ENCODE peak calls at places on chromosome 2, in seven cellular contexts. One of them, this sample, is unnamed.

GRCh38 chr2:26141145-26141769 is 31.6 kb upstream of the GAREM2 start:
- DNase-seq in psoas muscle: no peak
- DNase-seq in brain microvascular endothelial cell: no peak
- DNase-seq in dorsolateral prefrontal cortex: no peak
- DNase-seq in GM23248: no peak
- DNase-seq in AG04450: no peak
- DNase-seq in CD8-positive, alpha-beta T cell: no peak
- DNase-seq in this sample: no peak

GRCh38 chr2:74201596-74201995 is 3.2 kb downstream of the MTHFD2 start:
- DNase-seq in psoas muscle: no peak
- DNase-seq in brain microvascular endothelial cell: no peak
- DNase-seq in dorsolateral prefrontal cortex: no peak
- DNase-seq in GM23248: peak
- DNase-seq in AG04450: no peak
- DNase-seq in CD8-positive, alpha-beta T cell: no peak
- DNase-seq in this sample: no peak

GRCh38 chr2:190714958-190715357 is 66.1 kb downstream of the NAB1 start:
- DNase-seq in psoas muscle: no peak
- DNase-seq in brain microvascular endothelial cell: peak
- DNase-seq in dorsolateral prefrontal cortex: no peak
- DNase-seq in GM23248: peak
- DNase-seq in AG04450: no peak
- DNase-seq in CD8-positive, alpha-beta T cell: no peak
- DNase-seq in this sample: no peak

GRCh38 chr2:28855193-28855592 is 14.9 kb downstream of the TRMT61B start:
- DNase-seq in psoas muscle: no peak
- DNase-seq in brain microvascular endothelial cell: no peak
- DNase-seq in dorsolateral prefrontal cortex: no peak
- DNase-seq in GM23248: no peak
- DNase-seq in AG04450: no peak
- DNase-seq in CD8-positive, alpha-beta T cell: no peak
- DNase-seq in this sample: no peak

GRCh38 chr2:161306919-161307318 is 1.3 kb upstream of the PSMD14 start:
- DNase-seq in psoas muscle: no peak
- DNase-seq in brain microvascular endothelial cell: no peak
- DNase-seq in dorsolateral prefrontal cortex: no peak
- DNase-seq in GM23248: no peak
- DNase-seq in AG04450: no peak
- DNase-seq in CD8-positive, alpha-beta T cell: no peak
- DNase-seq in this sample: no peak

GRCh38 chr2:139411236-139411635 is 631.0 kb upstream of the NXPH2 start:
- DNase-seq in psoas muscle: no peak
- DNase-seq in brain microvascular endothelial cell: no peak
- DNase-seq in dorsolateral prefrontal cortex: no peak
- DNase-seq in GM23248: no peak
- DNase-seq in AG04450: no peak
- DNase-seq in CD8-positive, alpha-beta T cell: no peak
- DNase-seq in this sample: no peak

GRCh38 chr2:149169653-149170052 is 131.2 kb downstream of the LYPD6B start:
- DNase-seq in psoas muscle: no peak
- DNase-seq in brain microvascular endothelial cell: no peak
- DNase-seq in dorsolateral prefrontal cortex: no peak
- DNase-seq in GM23248: peak
- DNase-seq in AG04450: no peak
- DNase-seq in CD8-positive, alpha-beta T cell: no peak
- DNase-seq in this sample: no peak

GRCh38 chr2:180122874-180123273 is 115.8 kb upstream of the CWC22 start:
- DNase-seq in psoas muscle: no peak
- DNase-seq in brain microvascular endothelial cell: peak
- DNase-seq in dorsolateral prefrontal cortex: no peak
- DNase-seq in GM23248: peak
- DNase-seq in AG04450: no peak
- DNase-seq in CD8-positive, alpha-beta T cell: no peak
- DNase-seq in this sample: peak

GRCh38 chr2:144629937-144630336 is 110.0 kb upstream of the ZEB2 start:
- DNase-seq in psoas muscle: no peak
- DNase-seq in brain microvascular endothelial cell: no peak
- DNase-seq in dorsolateral prefrontal cortex: no peak
- DNase-seq in GM23248: peak
- DNase-seq in AG04450: no peak
- DNase-seq in CD8-positive, alpha-beta T cell: no peak
- DNase-seq in this sample: peak

GRCh38 chr2:48738806-48739205 is 16.7 kb downstream of the LHCGR start:
- DNase-seq in psoas muscle: no peak
- DNase-seq in brain microvascular endothelial cell: no peak
- DNase-seq in dorsolateral prefrontal cortex: no peak
- DNase-seq in GM23248: peak
- DNase-seq in AG04450: no peak
- DNase-seq in CD8-positive, alpha-beta T cell: no peak
- DNase-seq in this sample: no peak

GRCh38 chr2:37857485-37858196 is 67.4 kb upstream of the RMDN2 start:
- DNase-seq in psoas muscle: no peak
- DNase-seq in brain microvascular endothelial cell: no peak
- DNase-seq in dorsolateral prefrontal cortex: no peak
- DNase-seq in GM23248: peak
- DNase-seq in AG04450: no peak
- DNase-seq in CD8-positive, alpha-beta T cell: no peak
- DNase-seq in this sample: no peak

GRCh38 chr2:40287201-40287600 is 164.7 kb downstream of the SLC8A1 start:
- DNase-seq in psoas muscle: no peak
- DNase-seq in brain microvascular endothelial cell: no peak
- DNase-seq in dorsolateral prefrontal cortex: no peak
- DNase-seq in GM23248: peak
- DNase-seq in AG04450: peak
- DNase-seq in CD8-positive, alpha-beta T cell: no peak
- DNase-seq in this sample: peak

GRCh38 chr2:173934895-173935294 is 30.3 kb downstream of the SP3 start:
- DNase-seq in psoas muscle: no peak
- DNase-seq in brain microvascular endothelial cell: no peak
- DNase-seq in dorsolateral prefrontal cortex: no peak
- DNase-seq in GM23248: no peak
- DNase-seq in AG04450: no peak
- DNase-seq in CD8-positive, alpha-beta T cell: no peak
- DNase-seq in this sample: no peak

GRCh38 chr2:235996419-235996818 is 171.8 kb downstream of the GBX2 start:
- DNase-seq in psoas muscle: no peak
- DNase-seq in brain microvascular endothelial cell: no peak
- DNase-seq in dorsolateral prefrontal cortex: no peak
- DNase-seq in GM23248: no peak
- DNase-seq in AG04450: no peak
- DNase-seq in CD8-positive, alpha-beta T cell: no peak
- DNase-seq in this sample: no peak

GRCh38 chr2:99420751-99421299 is 69.0 kb downstream of the REV1 start:
- DNase-seq in psoas muscle: no peak
- DNase-seq in brain microvascular endothelial cell: peak
- DNase-seq in dorsolateral prefrontal cortex: no peak
- DNase-seq in GM23248: peak
- DNase-seq in AG04450: no peak
- DNase-seq in CD8-positive, alpha-beta T cell: no peak
- DNase-seq in this sample: peak
- H3K4me3 ChIP-seq in psoas muscle: no peak
- H3K4me3 ChIP-seq in brain microvascular endothelial cell: no peak
- H3K4me3 ChIP-seq in dorsolateral prefrontal cortex: no peak
- H3K4me3 ChIP-seq in GM23248: no peak
- H3K4me3 ChIP-seq in AG04450: no peak
- H3K4me3 ChIP-seq in CD8-positive, alpha-beta T cell: no peak
- H3K4me3 ChIP-seq in this sample: no peak

GRCh38 chr2:46732127-46732526 is 183.5 kb downstream of the MCFD2 start:
- DNase-seq in psoas muscle: no peak
- DNase-seq in brain microvascular endothelial cell: no peak
- DNase-seq in dorsolateral prefrontal cortex: no peak
- DNase-seq in GM23248: no peak
- DNase-seq in AG04450: no peak
- DNase-seq in CD8-positive, alpha-beta T cell: no peak
- DNase-seq in this sample: no peak
- H3K4me3 ChIP-seq in psoas muscle: no peak
- H3K4me3 ChIP-seq in brain microvascular endothelial cell: no peak
- H3K4me3 ChIP-seq in dorsolateral prefrontal cortex: no peak
- H3K4me3 ChIP-seq in GM23248: no peak
- H3K4me3 ChIP-seq in AG04450: no peak
- H3K4me3 ChIP-seq in CD8-positive, alpha-beta T cell: no peak
- H3K4me3 ChIP-seq in this sample: no peak

GRCh38 chr2:45653125-45653524 is 1.6 kb downstream of the PRKCE start:
- DNase-seq in psoas muscle: no peak
- DNase-seq in brain microvascular endothelial cell: no peak
- DNase-seq in dorsolateral prefrontal cortex: no peak
- DNase-seq in GM23248: peak
- DNase-seq in AG04450: no peak
- DNase-seq in CD8-positive, alpha-beta T cell: no peak
- DNase-seq in this sample: no peak
- H3K4me3 ChIP-seq in psoas muscle: peak
- H3K4me3 ChIP-seq in brain microvascular endothelial cell: no peak
- H3K4me3 ChIP-seq in dorsolateral prefrontal cortex: peak
- H3K4me3 ChIP-seq in GM23248: peak
- H3K4me3 ChIP-seq in AG04450: peak
- H3K4me3 ChIP-seq in CD8-positive, alpha-beta T cell: no peak
- H3K4me3 ChIP-seq in this sample: peak

GRCh38 chr2:9753665-9754531 is 89.4 kb upstream of the TAF1B start:
- DNase-seq in psoas muscle: no peak
- DNase-seq in brain microvascular endothelial cell: no peak
- DNase-seq in dorsolateral prefrontal cortex: no peak
- DNase-seq in GM23248: no peak
- DNase-seq in AG04450: no peak
- DNase-seq in CD8-positive, alpha-beta T cell: no peak
- DNase-seq in this sample: no peak
- H3K4me3 ChIP-seq in psoas muscle: no peak
- H3K4me3 ChIP-seq in brain microvascular endothelial cell: no peak
- H3K4me3 ChIP-seq in dorsolateral prefrontal cortex: no peak
- H3K4me3 ChIP-seq in GM23248: no peak
- H3K4me3 ChIP-seq in AG04450: no peak
- H3K4me3 ChIP-seq in CD8-positive, alpha-beta T cell: no peak
- H3K4me3 ChIP-seq in this sample: no peak

GRCh38 chr2:135850811-135851668 is 14.1 kb upstream of the LCT start:
- DNase-seq in psoas muscle: no peak
- DNase-seq in brain microvascular endothelial cell: no peak
- DNase-seq in dorsolateral prefrontal cortex: no peak
- DNase-seq in GM23248: no peak
- DNase-seq in AG04450: no peak
- DNase-seq in CD8-positive, alpha-beta T cell: no peak
- DNase-seq in this sample: no peak
- H3K4me3 ChIP-seq in psoas muscle: no peak
- H3K4me3 ChIP-seq in brain microvascular endothelial cell: no peak
- H3K4me3 ChIP-seq in dorsolateral prefrontal cortex: no peak
- H3K4me3 ChIP-seq in GM23248: no peak
- H3K4me3 ChIP-seq in AG04450: no peak
- H3K4me3 ChIP-seq in CD8-positive, alpha-beta T cell: no peak
- H3K4me3 ChIP-seq in this sample: no peak

DNA sequence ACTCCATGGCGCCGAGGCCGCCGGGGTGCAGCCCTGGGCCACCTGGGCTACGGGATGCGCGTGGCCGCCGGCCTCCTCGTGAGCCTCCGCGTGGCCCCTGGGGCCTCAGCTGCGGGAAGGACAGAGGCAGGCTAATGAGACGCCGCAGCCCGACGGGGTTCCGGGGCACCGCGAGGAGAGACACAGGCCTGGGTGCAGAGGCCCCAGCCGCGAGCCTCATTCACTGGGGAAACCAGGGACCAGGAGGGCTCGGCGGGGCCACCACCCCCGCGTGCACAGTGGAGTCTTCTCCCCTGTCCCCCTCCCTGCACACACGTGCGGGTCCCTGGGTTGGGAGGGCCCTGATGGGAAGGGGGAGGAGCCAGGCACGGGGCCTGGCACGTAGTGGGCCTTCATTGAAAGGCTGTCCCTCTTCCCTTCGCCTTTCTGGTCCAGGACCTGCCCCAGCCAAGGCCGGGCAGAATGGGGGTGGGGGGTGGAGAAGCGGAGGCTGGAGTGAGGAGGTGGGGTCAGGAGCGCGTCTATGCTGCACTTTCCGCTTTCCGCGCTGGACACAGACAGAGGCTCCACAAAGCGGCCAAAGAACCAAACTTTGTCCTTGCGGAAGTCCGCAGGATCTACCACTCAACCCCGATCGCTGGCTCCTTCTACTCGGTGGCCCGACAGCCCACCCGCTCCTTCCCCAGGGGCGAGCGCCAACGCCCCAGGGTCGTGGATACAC is 9.1 kb downstream of the ALPP start:
- DNase-seq in psoas muscle: no peak
- DNase-seq in brain microvascular endothelial cell: no peak
- DNase-seq in dorsolateral prefrontal cortex: no peak
- DNase-seq in GM23248: peak
- DNase-seq in AG04450: no peak
- DNase-seq in CD8-positive, alpha-beta T cell: no peak
- DNase-seq in this sample: no peak
- H3K4me3 ChIP-seq in psoas muscle: no peak
- H3K4me3 ChIP-seq in brain microvascular endothelial cell: no peak
- H3K4me3 ChIP-seq in dorsolateral prefrontal cortex: no peak
- H3K4me3 ChIP-seq in GM23248: no peak
- H3K4me3 ChIP-seq in AG04450: no peak
- H3K4me3 ChIP-seq in CD8-positive, alpha-beta T cell: no peak
- H3K4me3 ChIP-seq in this sample: no peak

GRCh38 chr2:63041592-63041991 is 9.0 kb upstream of the OTX1 start:
- DNase-seq in psoas muscle: no peak
- DNase-seq in brain microvascular endothelial cell: no peak
- DNase-seq in dorsolateral prefrontal cortex: no peak
- DNase-seq in GM23248: no peak
- DNase-seq in AG04450: no peak
- DNase-seq in CD8-positive, alpha-beta T cell: no peak
- DNase-seq in this sample: no peak

GRCh38 chr2:63047193-63047533 is 3.5 kb upstream of the OTX1 start:
- DNase-seq in psoas muscle: no peak
- DNase-seq in brain microvascular endothelial cell: no peak
- DNase-seq in dorsolateral prefrontal cortex: no peak
- DNase-seq in GM23248: no peak
- DNase-seq in AG04450: no peak
- DNase-seq in CD8-positive, alpha-beta T cell: no peak
- DNase-seq in this sample: no peak

GRCh38 chr2:63048367-63049171 is 2.1 kb upstream of the OTX1 start:
- DNase-seq in psoas muscle: no peak
- DNase-seq in brain microvascular endothelial cell: no peak
- DNase-seq in dorsolateral prefrontal cortex: no peak
- DNase-seq in GM23248: no peak
- DNase-seq in AG04450: no peak
- DNase-seq in CD8-positive, alpha-beta T cell: no peak
- DNase-seq in this sample: no peak

GRCh38 chr2:63047534-63048281 is 2.9 kb upstream of the OTX1 start:
- DNase-seq in psoas muscle: peak
- DNase-seq in brain microvascular endothelial cell: no peak
- DNase-seq in dorsolateral prefrontal cortex: no peak
- DNase-seq in GM23248: no peak
- DNase-seq in AG04450: no peak
- DNase-seq in CD8-positive, alpha-beta T cell: no peak
- DNase-seq in this sample: no peak

GRCh38 chr2:63044360-63045327 is 6.0 kb upstream of the OTX1 start:
- DNase-seq in psoas muscle: no peak
- DNase-seq in brain microvascular endothelial cell: no peak
- DNase-seq in dorsolateral prefrontal cortex: no peak
- DNase-seq in GM23248: no peak
- DNase-seq in AG04450: no peak
- DNase-seq in CD8-positive, alpha-beta T cell: no peak
- DNase-seq in this sample: no peak
- H3K4me3 ChIP-seq in psoas muscle: no peak
- H3K4me3 ChIP-seq in brain microvascular endothelial cell: no peak
- H3K4me3 ChIP-seq in dorsolateral prefrontal cortex: no peak
- H3K4me3 ChIP-seq in GM23248: no peak
- H3K4me3 ChIP-seq in AG04450: no peak
- H3K4me3 ChIP-seq in CD8-positive, alpha-beta T cell: no peak
- H3K4me3 ChIP-seq in this sample: no peak